ENCODE peak calls at places on chromosomes 7 and 10, in four cellular contexts. N is Peyer's patch, W is GM23338, H is substantia nigra. I is an unnamed sample.

GRCh38 chr10:72164617-72165016 is 51.2 kb upstream of the ANAPC16 start:
- DNase-seq in N (no peak), W (no peak), H (no peak), I (no peak)

GRCh38 chr7:130124711-130125110 is 54.4 kb downstream of the KLHDC10 start:
- DNase-seq in N (no peak), W (no peak), H (no peak), I (no peak)

GRCh38 chr10:78321500-78321899 is 287.8 kb downstream of the RPS24 start:
- DNase-seq in N (no peak), W (no peak), H (no peak), I (no peak)

GRCh38 chr10:24642921-24643678 is 80.6 kb downstream of the ARHGAP21 start:
- DNase-seq in N (no peak), W (peak; percentile 63), H (no peak), I (no peak)

GRCh38 chr10:34731885-34732701 is 83.0 kb downstream of the PARD3 start:
- DNase-seq in N (no peak), W (no peak), H (no peak), I (no peak)

GRCh38 chr7:114460021-114460420 is 45.4 kb downstream of the FOXP2 start:
- DNase-seq in N (no peak), W (no peak), H (no peak), I (no peak)

GRCh38 chr7:2237109-2237602 is 4.4 kb upstream of the MAD1L1 start:
- DNase-seq in N (peak; percentile 86), W (no peak), H (peak; percentile 19), I (peak; percentile 95)

GRCh38 chr7:151251328-151251925 is 2.9 kb upstream of the SMARCD3 start:
- DNase-seq in N (no peak), W (peak; percentile 51), H (peak; percentile 82), I (no peak)

I was measured in SIG-M5.